ENCODE peak calls at places on chromosomes 7 and 10, in eight cellular contexts. K, J, E, T, M, U, H and V are unnamed samples.

GRCh38 chr7:4683884-4684565 is 1.9 kb downstream of the FOXK1 start:
- DNase-seq in U (no peak), J (peak), M (peak), T (peak), H (no peak), E (peak), K (no peak), V (peak)

GRCh38 chr10:1151071-1152033 is 95.2 kb downstream of the WDR37 start:
- DNase-seq in J (no peak), E (no peak), U (no peak), K (no peak), H (peak), T (no peak), M (peak), V (no peak)

GRCh38 chr10:123573236-123574147 is 92.7 kb upstream of the GPR26 start:
- DNase-seq in U (no peak), J (no peak), E (peak), M (no peak), T (no peak), H (peak), K (no peak), V (peak)

GRCh38 chr10:35464805-35465456 is 128.6 kb downstream of the CCNY start:
- DNase-seq in J (peak), K (no peak), H (no peak), E (no peak), U (no peak), T (no peak), M (no peak), V (no peak)

GRCh38 chr10:101221479-101222246 is 7.6 kb downstream of the LBX1 start:
- DNase-seq in J (no peak), E (no peak), H (no peak), K (no peak), M (no peak), U (no peak), T (no peak), V (no peak)

GRCh38 chr10:22334414-22335203 is 10.7 kb upstream of the SPAG6 start:
- DNase-seq in J (no peak), U (no peak), H (no peak), K (no peak), T (peak), M (no peak), E (peak), V (peak)

GRCh38 chr7:87413951-87414381 is 61.5 kb downstream of the ABCB4 start:
- DNase-seq in T (no peak), J (peak), M (peak), H (no peak), E (no peak), U (no peak), K (peak), V (peak)

GRCh38 chr10:103451091-103451801 is 924 bp downstream of the CALHM2 start:
- DNase-seq in T (peak), M (no peak), U (peak), K (no peak), E (no peak), H (peak), J (peak), V (no peak)

GRCh38 chr7:43534110-43534509 is 48.8 kb upstream of the STK17A start:
- DNase-seq in K (peak), J (peak), M (no peak), T (no peak), U (no peak), E (no peak), H (no peak), V (peak)

GRCh38 chr10:70963271-70963670 is 74.9 kb upstream of the PCBD1 start:
- DNase-seq in M (no peak), K (no peak), T (no peak), E (peak), J (no peak), U (no peak), H (no peak), V (no peak)

GRCh38 chr7:155975490-155975889 is 163.2 kb upstream of the SHH start:
- DNase-seq in T (no peak), J (no peak), U (no peak), H (peak), E (peak), M (no peak), K (no peak), V (no peak)

GRCh38 chr10:79359816-79360498 is 12.7 kb downstream of the PPIF start:
- DNase-seq in E (no peak), M (no peak), H (no peak), T (no peak), U (no peak), K (no peak), J (no peak), V (no peak)

GRCh38 chr10:130500251-130501000 is 364.2 kb downstream of the GLRX3 start:
- DNase-seq in J (no peak), U (no peak), K (no peak), T (no peak), E (no peak), H (peak), M (no peak), V (no peak)

DNA sequence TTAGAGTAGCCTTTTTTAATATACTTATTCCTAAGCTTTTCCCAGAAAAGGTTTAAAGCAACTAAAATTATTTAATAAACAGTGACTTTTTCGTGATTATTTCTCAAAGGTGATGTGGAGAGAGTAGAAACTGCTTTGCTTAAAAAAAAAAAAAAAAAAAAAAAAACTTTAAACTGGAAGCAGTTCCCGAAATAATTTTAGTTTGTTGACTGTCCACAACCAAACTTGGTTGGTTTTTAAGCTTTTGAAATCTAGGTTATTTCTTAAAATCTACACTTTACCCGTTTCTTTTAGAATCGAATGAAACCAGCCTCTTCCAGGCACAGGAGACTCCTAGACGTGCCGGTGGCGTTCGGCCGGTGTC is 7.2 kb downstream of the SKAP2 start:
- DNase-seq in J (no peak), T (no peak), U (no peak), M (no peak), K (no peak), E (no peak), H (no peak), V (no peak)
- H3K4me3 ChIP-seq in J (peak), T (peak), U (peak), M (peak), K (peak), E (peak), H (peak), V (no peak)

GRCh38 chr10:77318739-77319138 is 318.9 kb downstream of the KCNMA1 start:
- DNase-seq in H (no peak), T (no peak), E (no peak), U (no peak), M (no peak), K (no peak), J (no peak), V (no peak)

GRCh38 chr10:77319557-77319956 is 318.1 kb downstream of the KCNMA1 start:
- DNase-seq in K (no peak), H (no peak), M (no peak), E (no peak), U (no peak), T (no peak), J (peak), V (no peak)

GRCh38 chr10:77321868-77322267 is 315.7 kb downstream of the KCNMA1 start:
- DNase-seq in M (no peak), K (no peak), H (no peak), U (no peak), J (peak), E (no peak), T (no peak), V (no peak)

GRCh38 chr10:77317221-77317620 is 320.4 kb downstream of the KCNMA1 start:
- DNase-seq in U (no peak), H (no peak), K (no peak), M (no peak), E (no peak), J (peak), T (no peak), V (no peak)

DNA sequence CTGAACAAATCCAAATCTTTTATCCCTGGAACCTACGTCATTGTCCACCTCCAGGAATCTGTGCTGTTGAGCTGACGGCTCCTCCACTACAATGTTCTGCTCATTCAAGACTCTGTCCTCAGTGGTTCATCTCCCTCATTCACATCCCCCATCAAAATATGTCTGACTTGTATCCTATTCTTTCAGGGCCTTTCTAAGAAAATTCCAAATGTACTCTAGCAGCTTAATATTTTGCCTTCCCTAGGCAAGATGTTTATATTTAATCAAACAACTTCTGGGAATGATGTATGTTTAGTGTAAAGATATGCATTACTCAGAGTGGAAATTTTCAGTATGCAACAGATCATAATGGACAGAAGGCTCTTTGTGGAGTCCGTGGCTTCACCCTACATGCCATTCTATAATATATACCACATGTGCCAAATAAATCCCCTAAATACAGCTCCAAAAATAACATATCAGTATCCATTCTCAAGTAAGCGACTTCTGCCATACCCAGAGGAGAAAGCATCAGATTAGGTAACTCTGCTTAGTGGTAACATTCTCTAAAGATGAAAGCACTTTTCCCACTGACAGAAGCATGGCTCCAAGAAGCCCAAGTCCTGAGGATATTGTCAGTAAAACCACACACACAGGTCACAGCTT is 316.6 kb downstream of the KCNMA1 start:
- DNase-seq in T (no peak), J (peak), U (no peak), K (peak), H (no peak), E (no peak), M (no peak), V (no peak)
- TF ChIP-seq CTCF in T (no peak), J (no peak), U (no peak), K (no peak), H (no peak), E (no peak), M (no peak), V (no peak)

DNA sequence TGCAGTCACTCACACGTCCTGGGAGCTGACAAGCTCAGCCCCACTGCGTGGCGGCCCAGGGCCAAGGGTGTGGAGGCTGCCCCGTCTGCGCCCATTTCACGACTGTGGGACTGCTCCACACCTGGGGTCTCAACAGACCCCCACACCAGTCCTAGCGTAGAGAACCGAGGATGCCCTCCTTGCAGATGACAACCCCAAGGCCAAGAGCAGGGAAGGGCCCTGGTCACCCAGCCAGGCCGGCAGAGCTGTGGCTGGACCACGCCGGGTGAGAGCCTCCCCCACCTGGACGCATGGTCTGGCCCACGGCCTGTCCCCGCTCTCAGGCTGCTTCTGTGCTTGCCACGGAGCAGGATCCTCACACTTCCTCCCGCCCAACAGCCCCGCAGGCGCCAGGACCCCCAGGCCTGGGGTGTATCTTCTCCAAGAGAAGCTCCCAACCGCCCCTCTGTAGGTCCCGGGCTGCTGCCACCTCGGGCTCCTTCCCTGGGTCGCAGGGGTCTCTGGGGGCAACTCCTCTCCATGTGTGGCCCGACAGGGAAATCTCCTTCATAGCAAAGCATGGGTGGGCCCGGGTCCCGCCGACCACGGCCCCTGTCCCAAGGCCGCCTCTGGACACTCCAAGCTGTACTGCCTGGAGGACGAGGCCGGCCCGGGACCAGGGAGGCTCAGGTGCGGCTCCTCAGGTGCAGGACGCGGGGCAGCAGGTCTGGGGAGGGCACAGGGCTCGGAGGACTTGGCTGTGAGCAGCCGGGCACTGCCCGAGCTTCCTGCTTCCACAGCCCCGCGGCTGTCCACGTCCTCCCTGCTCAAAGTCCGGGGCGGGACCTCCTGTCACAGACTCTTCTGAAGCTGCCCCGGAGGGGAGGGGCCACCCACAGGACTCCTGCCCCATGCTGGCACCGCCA is 88.8 kb downstream of the FOXL3 start:
- DNase-seq in T (no peak), E (peak), J (no peak), M (no peak), U (no peak), K (no peak), H (peak), V (no peak)
- H3K4me3 ChIP-seq in T (peak), E (peak), J (no peak), M (no peak), U (peak), K (no peak), H (peak), V (no peak)

GRCh38 chr7:57427146-57427545 is 22.8 kb upstream of the ZNF716 start:
- DNase-seq in E (no peak), M (no peak), U (no peak), T (no peak), J (no peak), K (no peak), H (no peak), V (no peak)

GRCh38 chr7:57427594-57427993 is 22.4 kb upstream of the ZNF716 start:
- DNase-seq in E (no peak), K (no peak), M (no peak), T (no peak), H (no peak), J (no peak), U (no peak), V (no peak)

GRCh38 chr7:57438244-57438643 is 11.7 kb upstream of the ZNF716 start:
- DNase-seq in H (no peak), M (no peak), T (no peak), E (no peak), K (no peak), J (no peak), U (no peak), V (no peak)

GRCh38 chr7:57437581-57437980 is 12.4 kb upstream of the ZNF716 start:
- DNase-seq in E (no peak), M (no peak), H (no peak), K (no peak), U (no peak), J (no peak), T (no peak), V (no peak)

DNA sequence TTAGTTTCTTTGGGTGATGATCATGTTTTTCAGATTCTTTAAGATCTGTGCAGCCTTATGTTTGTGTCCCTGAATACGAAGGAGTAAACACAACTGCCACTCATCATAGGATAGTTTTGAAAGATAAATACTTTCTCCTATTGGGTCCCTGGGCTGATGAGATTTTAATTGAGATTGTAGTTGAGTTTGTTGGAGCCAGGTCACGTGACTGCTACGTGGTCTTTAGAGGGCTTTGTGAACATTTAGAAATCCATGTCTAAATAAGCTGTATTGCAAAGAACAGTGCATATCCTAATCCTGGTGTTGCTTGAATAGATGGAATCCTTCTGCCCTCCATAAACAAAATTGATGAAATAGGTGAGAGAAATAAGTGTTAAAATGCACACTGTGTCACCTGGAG is 17.4 kb upstream of the ZNF716 start:
- DNase-seq in J (no peak), U (no peak), H (no peak), E (no peak), T (no peak), K (no peak), M (no peak), V (no peak)
- TF ChIP-seq CTCF in J (no peak), U (no peak), H (no peak), E (no peak), T (no peak), K (no peak), M (no peak), V (no peak)

DNA sequence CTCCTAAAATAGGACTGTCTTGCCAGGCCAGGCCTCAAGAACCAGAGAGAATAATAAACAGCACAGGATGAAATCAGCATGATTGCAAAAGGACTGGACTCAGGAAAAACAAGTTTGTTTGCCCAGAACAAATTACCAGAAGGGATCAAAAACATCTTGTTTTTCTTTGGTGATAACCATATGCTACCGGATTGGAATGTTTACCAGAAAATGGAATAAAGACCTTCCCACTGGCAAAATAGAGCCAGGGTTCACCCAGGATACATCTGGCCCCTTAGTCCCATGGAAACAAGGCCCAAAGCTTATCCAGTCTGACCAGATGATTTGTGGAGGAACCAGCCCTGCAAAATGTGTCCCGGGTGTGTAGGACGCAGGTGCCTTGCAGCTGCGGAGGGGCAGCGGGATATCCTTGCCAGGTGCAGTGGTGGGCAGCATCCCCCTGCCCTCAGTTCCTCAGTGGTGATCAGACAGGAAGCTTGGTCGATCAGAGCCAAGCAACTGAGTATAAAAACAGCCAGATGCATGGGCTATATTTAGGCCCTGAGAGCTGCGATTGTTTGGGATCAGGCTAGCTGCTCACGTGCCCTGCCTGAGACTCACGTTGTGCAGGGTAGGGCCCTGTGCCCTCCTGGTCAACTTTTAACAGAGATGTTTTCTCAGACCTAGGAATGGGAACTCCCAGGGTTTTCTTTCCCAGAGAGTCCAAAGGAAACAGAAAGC is 4.6 kb upstream of the ZNF22 start:
- DNase-seq in J (no peak), M (no peak), T (no peak), K (no peak), E (peak), U (no peak), H (peak), V (no peak)
- H3K4me3 ChIP-seq in J (no peak), M (no peak), T (no peak), K (no peak), E (no peak), U (peak), H (peak), V (no peak)

GRCh38 chr10:88317099-88317498 is 266.0 kb downstream of the RNLS start:
- DNase-seq in T (no peak), J (no peak), U (no peak), E (no peak), H (no peak), M (no peak), K (no peak), V (no peak)

GRCh38 chr10:88315746-88316145 is 267.4 kb downstream of the RNLS start:
- DNase-seq in M (no peak), E (no peak), U (no peak), K (no peak), J (no peak), T (no peak), H (no peak), V (no peak)

GRCh38 chr10:88316292-88316861 is 266.7 kb downstream of the RNLS start:
- DNase-seq in T (no peak), U (no peak), K (no peak), E (no peak), H (no peak), J (no peak), M (no peak), V (no peak)

GRCh38 chr10:88319960-88320517 is 263.1 kb downstream of the RNLS start:
- DNase-seq in E (no peak), T (no peak), J (no peak), H (no peak), M (no peak), U (no peak), K (no peak), V (no peak)

GRCh38 chr10:88318803-88319202 is 264.3 kb downstream of the RNLS start:
- DNase-seq in K (no peak), M (no peak), E (no peak), U (no peak), H (no peak), J (no peak), T (no peak), V (no peak)
- TF ChIP-seq CTCF in K (no peak), M (peak), E (no peak), U (no peak), H (no peak), J (peak), T (no peak), V (no peak)

DNA sequence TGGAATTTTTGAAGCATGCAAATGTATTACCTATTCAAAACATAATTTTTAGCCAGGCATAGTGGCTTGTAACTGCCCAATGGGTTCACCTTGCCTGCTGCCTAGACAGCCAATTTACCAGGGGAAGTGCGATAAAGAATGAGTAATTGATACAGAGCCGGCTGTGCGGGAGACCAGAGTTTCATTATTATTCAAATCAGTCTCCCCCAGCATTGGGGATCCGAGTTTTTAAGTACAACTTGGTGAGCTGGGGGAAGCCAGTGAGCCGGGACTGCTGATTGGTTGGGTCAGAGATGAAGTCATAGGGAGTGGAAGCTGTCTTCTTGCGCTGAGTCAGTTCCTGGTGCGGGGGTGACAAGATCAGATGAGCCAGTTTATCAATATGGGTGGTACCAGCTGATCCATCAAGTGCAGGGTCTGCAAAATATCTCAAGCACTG is 29.1 kb upstream of the NRBF2 start:
- DNase-seq in T (no peak), U (no peak), K (no peak), M (no peak), E (no peak), J (peak), H (no peak), V (no peak)
- H3K4me3 ChIP-seq in T (no peak), U (no peak), K (no peak), M (no peak), E (no peak), J (no peak), H (no peak), V (no peak)

GRCh38 chr7:96067321-96067720 is 254.6 kb downstream of the SLC25A13 start:
- DNase-seq in U (no peak), E (no peak), J (no peak), M (peak), T (no peak), H (no peak), K (no peak), V (no peak)

DNA sequence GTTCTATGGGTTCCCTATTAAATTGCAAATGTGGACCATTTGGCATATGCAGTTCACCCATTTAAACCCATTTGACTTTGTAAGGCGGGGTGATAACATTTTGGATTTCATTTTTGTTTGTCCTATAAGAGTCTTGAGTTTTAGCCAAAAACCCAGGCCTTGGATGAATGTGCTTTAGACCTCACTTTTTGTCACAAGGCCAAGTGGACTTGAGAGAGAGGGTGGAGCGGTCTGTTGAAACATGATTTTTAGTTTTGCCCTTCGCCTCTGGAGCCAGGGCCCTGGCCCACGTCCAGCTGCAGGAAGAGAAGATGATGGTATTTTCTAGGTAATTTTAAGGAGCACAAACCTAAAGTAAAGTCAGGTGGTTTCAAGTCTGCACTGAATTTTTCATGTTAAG is 260.1 kb downstream of the SLC25A13 start:
- DNase-seq in M (no peak), T (no peak), U (no peak), H (no peak), J (no peak), E (no peak), K (no peak), V (peak)
- TF ChIP-seq CTCF in M (no peak), T (no peak), U (no peak), H (no peak), J (no peak), E (no peak), K (no peak), V (no peak)